ENCODE peak calls at places on chromosomes 6 and 20, in seven cellular contexts. One of them, this sample, is unnamed.

GRCh38 chr20:31608256-31608980 is 3.3 kb downstream of the ID1 start:
- DNase-seq in cardiac muscle cell: peak
- DNase-seq in OCI-LY7: no peak
- DNase-seq in AG09319: no peak
- DNase-seq in progenitor cell of endocrine pancreas: peak
- DNase-seq in neural crest cell: no peak
- DNase-seq in HFF-Myc: no peak
- DNase-seq in this sample: peak

GRCh38 chr6:139027620-139028182 is 844 bp upstream of the ABRACL start:
- DNase-seq in progenitor cell of endocrine pancreas: no peak
- DNase-seq in cardiac muscle cell: peak
- DNase-seq in OCI-LY7: no peak
- DNase-seq in neural crest cell: no peak
- DNase-seq in AG09319: no peak
- DNase-seq in HFF-Myc: no peak
- DNase-seq in this sample: no peak

GRCh38 chr20:51492167-51493092 is 50.1 kb downstream of the NFATC2 start:
- DNase-seq in OCI-LY7: no peak
- DNase-seq in neural crest cell: no peak
- DNase-seq in progenitor cell of endocrine pancreas: peak
- DNase-seq in AG09319: no peak
- DNase-seq in HFF-Myc: no peak
- DNase-seq in cardiac muscle cell: peak
- DNase-seq in this sample: peak

GRCh38 chr6:51139841-51140462 is 321.3 kb downstream of the TFAP2B start:
- DNase-seq in HFF-Myc: no peak
- DNase-seq in neural crest cell: no peak
- DNase-seq in progenitor cell of endocrine pancreas: no peak
- DNase-seq in AG09319: no peak
- DNase-seq in OCI-LY7: no peak
- DNase-seq in cardiac muscle cell: no peak
- DNase-seq in this sample: no peak

GRCh38 chr6:163960128-163960527 is 545.6 kb downstream of the QKI start:
- DNase-seq in neural crest cell: no peak
- DNase-seq in AG09319: no peak
- DNase-seq in progenitor cell of endocrine pancreas: no peak
- DNase-seq in HFF-Myc: no peak
- DNase-seq in OCI-LY7: no peak
- DNase-seq in cardiac muscle cell: no peak
- DNase-seq in this sample: no peak

GRCh38 chr6:147150303-147150702 is 53.9 kb upstream of the STXBP5 start:
- DNase-seq in HFF-Myc: no peak
- DNase-seq in OCI-LY7: no peak
- DNase-seq in AG09319: no peak
- DNase-seq in cardiac muscle cell: no peak
- DNase-seq in progenitor cell of endocrine pancreas: no peak
- DNase-seq in neural crest cell: no peak
- DNase-seq in this sample: no peak

GRCh38 chr6:142275146-142276006 is 26.4 kb upstream of the ADGRG6 start:
- DNase-seq in HFF-Myc: no peak
- DNase-seq in AG09319: no peak
- DNase-seq in progenitor cell of endocrine pancreas: no peak
- DNase-seq in neural crest cell: no peak
- DNase-seq in cardiac muscle cell: peak
- DNase-seq in OCI-LY7: no peak
- DNase-seq in this sample: no peak

GRCh38 chr20:32474967-32475819 is 109.9 kb downstream of the NOL4L start:
- DNase-seq in AG09319: peak
- DNase-seq in cardiac muscle cell: peak
- DNase-seq in neural crest cell: peak
- DNase-seq in progenitor cell of endocrine pancreas: peak
- DNase-seq in HFF-Myc: peak
- DNase-seq in OCI-LY7: no peak
- DNase-seq in this sample: peak

GRCh38 chr20:47489448-47489872 is 12.2 kb upstream of the NCOA3 start:
- DNase-seq in OCI-LY7: peak
- DNase-seq in progenitor cell of endocrine pancreas: no peak
- DNase-seq in AG09319: no peak
- DNase-seq in HFF-Myc: no peak
- DNase-seq in neural crest cell: no peak
- DNase-seq in cardiac muscle cell: no peak
- DNase-seq in this sample: no peak

GRCh38 chr6:37273697-37274096 is 15.8 kb upstream of the TMEM217 start:
- DNase-seq in progenitor cell of endocrine pancreas: no peak
- DNase-seq in cardiac muscle cell: no peak
- DNase-seq in OCI-LY7: no peak
- DNase-seq in HFF-Myc: no peak
- DNase-seq in neural crest cell: no peak
- DNase-seq in AG09319: no peak
- DNase-seq in this sample: no peak

GRCh38 chr6:13666194-13667105 is 45.2 kb downstream of the RANBP9 start:
- DNase-seq in cardiac muscle cell: no peak
- DNase-seq in HFF-Myc: no peak
- DNase-seq in progenitor cell of endocrine pancreas: no peak
- DNase-seq in AG09319: no peak
- DNase-seq in neural crest cell: no peak
- DNase-seq in OCI-LY7: no peak
- DNase-seq in this sample: no peak

GRCh38 chr6:100304575-100304974 is 160.1 kb downstream of the SIM1 start:
- DNase-seq in HFF-Myc: no peak
- DNase-seq in AG09319: no peak
- DNase-seq in neural crest cell: no peak
- DNase-seq in cardiac muscle cell: peak
- DNase-seq in OCI-LY7: no peak
- DNase-seq in progenitor cell of endocrine pancreas: no peak
- DNase-seq in this sample: no peak

GRCh38 chr20:53707341-53708102 is 113.9 kb upstream of the ZNF217 start:
- DNase-seq in AG09319: no peak
- DNase-seq in neural crest cell: no peak
- DNase-seq in cardiac muscle cell: no peak
- DNase-seq in OCI-LY7: peak
- DNase-seq in HFF-Myc: no peak
- DNase-seq in progenitor cell of endocrine pancreas: no peak
- DNase-seq in this sample: no peak

GRCh38 chr20:47392015-47392720 is 35.7 kb upstream of the ZMYND8 start:
- DNase-seq in OCI-LY7: peak
- DNase-seq in AG09319: peak
- DNase-seq in progenitor cell of endocrine pancreas: no peak
- DNase-seq in HFF-Myc: peak
- DNase-seq in cardiac muscle cell: peak
- DNase-seq in neural crest cell: no peak
- DNase-seq in this sample: no peak

GRCh38 chr6:157712585-157713295 is 110.3 kb upstream of the SNX9 start:
- DNase-seq in cardiac muscle cell: no peak
- DNase-seq in HFF-Myc: no peak
- DNase-seq in AG09319: no peak
- DNase-seq in progenitor cell of endocrine pancreas: no peak
- DNase-seq in neural crest cell: no peak
- DNase-seq in OCI-LY7: no peak
- DNase-seq in this sample: no peak

GRCh38 chr20:51121901-51122412 is 99.0 kb upstream of the KCNG1 start:
- DNase-seq in OCI-LY7: no peak
- DNase-seq in neural crest cell: no peak
- DNase-seq in AG09319: no peak
- DNase-seq in progenitor cell of endocrine pancreas: no peak
- DNase-seq in HFF-Myc: no peak
- DNase-seq in cardiac muscle cell: no peak
- DNase-seq in this sample: no peak

GRCh38 chr6:159438106-159438505 is 254.9 kb downstream of the SOD2 start:
- DNase-seq in AG09319: no peak
- DNase-seq in HFF-Myc: no peak
- DNase-seq in progenitor cell of endocrine pancreas: no peak
- DNase-seq in neural crest cell: no peak
- DNase-seq in cardiac muscle cell: no peak
- DNase-seq in OCI-LY7: peak
- DNase-seq in this sample: no peak

GRCh38 chr20:19300395-19300794 is 88.0 kb downstream of the SLC24A3 start:
- DNase-seq in HFF-Myc: no peak
- DNase-seq in AG09319: no peak
- DNase-seq in neural crest cell: no peak
- DNase-seq in progenitor cell of endocrine pancreas: no peak
- DNase-seq in OCI-LY7: no peak
- DNase-seq in cardiac muscle cell: no peak
- DNase-seq in this sample: no peak

GRCh38 chr6:14123331-14124105 is 5.9 kb downstream of the CD83 start:
- DNase-seq in progenitor cell of endocrine pancreas: no peak
- DNase-seq in cardiac muscle cell: no peak
- DNase-seq in AG09319: no peak
- DNase-seq in OCI-LY7: no peak
- DNase-seq in HFF-Myc: no peak
- DNase-seq in neural crest cell: no peak
- DNase-seq in this sample: no peak

GRCh38 chr20:38894091-38894847 is 31.9 kb upstream of the FAM83D start:
- DNase-seq in HFF-Myc: peak
- DNase-seq in neural crest cell: no peak
- DNase-seq in OCI-LY7: no peak
- DNase-seq in AG09319: no peak
- DNase-seq in cardiac muscle cell: peak
- DNase-seq in progenitor cell of endocrine pancreas: no peak
- DNase-seq in this sample: no peak

GRCh38 chr20:54061106-54061881 is 9.1 kb downstream of the BCAS1 start:
- DNase-seq in OCI-LY7: no peak
- DNase-seq in neural crest cell: no peak
- DNase-seq in cardiac muscle cell: peak
- DNase-seq in progenitor cell of endocrine pancreas: no peak
- DNase-seq in HFF-Myc: no peak
- DNase-seq in AG09319: no peak
- DNase-seq in this sample: no peak

DNA sequence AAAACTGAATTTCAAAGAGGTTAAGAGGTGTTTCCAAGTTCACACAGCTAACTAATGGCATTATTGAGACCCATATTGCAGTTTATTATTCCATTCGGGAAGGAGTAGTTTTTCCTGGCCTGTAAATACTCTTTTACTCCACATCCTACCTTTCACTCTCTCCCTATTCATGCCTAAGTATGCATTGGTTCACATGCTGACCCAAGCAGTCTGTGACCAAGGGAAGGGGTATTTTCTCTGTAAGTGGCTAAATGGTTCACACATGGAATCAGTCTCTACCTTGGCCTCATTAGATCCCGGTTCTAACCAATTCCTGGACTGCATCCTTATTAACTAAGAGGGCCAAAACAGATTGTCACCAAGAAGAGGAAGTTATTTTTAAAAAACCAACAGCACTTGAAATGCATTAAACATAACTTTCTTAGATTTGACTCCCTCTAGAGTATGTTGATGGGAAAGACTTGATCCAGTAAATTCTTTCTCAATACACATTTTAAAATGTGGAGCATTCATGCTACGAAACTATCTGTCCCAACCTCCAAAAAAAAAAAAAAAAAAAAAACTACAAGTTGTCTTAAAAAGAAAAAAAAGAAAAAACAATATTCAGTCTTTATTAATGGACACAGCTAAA is 17.8 kb upstream of the RSPO3 start:
- DNase-seq in AG09319: no peak
- DNase-seq in neural crest cell: no peak
- DNase-seq in cardiac muscle cell: peak
- DNase-seq in HFF-Myc: no peak
- DNase-seq in progenitor cell of endocrine pancreas: no peak
- DNase-seq in OCI-LY7: no peak
- DNase-seq in this sample: no peak
- TF ChIP-seq CTCF in AG09319: peak
- TF ChIP-seq CTCF in neural crest cell: peak
- TF ChIP-seq CTCF in cardiac muscle cell: peak
- TF ChIP-seq CTCF in HFF-Myc: no peak
- TF ChIP-seq CTCF in progenitor cell of endocrine pancreas: peak
- TF ChIP-seq CTCF in OCI-LY7: peak
- TF ChIP-seq CTCF in this sample: peak

DNA sequence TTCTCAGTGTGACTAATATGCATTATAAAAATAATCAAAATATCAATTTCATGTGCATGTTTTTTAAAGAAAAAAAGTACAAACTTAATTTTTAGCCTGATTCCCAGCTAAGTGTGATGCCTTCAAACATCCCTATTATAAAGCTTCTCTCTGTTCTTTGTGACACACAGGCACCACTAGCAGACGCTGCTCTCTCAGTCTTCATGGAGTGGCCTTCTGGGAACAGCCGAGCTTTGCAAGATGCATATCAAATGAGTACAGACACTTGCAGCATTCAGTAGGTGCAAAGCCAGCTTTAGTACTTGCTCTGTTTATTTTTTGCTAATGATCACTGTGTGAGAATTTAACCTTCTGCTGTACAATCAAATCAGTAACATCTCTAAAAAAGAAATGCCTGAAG is 340.0 kb downstream of the ADGRB3 start:
- DNase-seq in progenitor cell of endocrine pancreas: no peak
- DNase-seq in cardiac muscle cell: peak
- DNase-seq in neural crest cell: peak
- DNase-seq in HFF-Myc: no peak
- DNase-seq in AG09319: no peak
- DNase-seq in OCI-LY7: no peak
- DNase-seq in this sample: no peak
- TF ChIP-seq CTCF in progenitor cell of endocrine pancreas: no peak
- TF ChIP-seq CTCF in cardiac muscle cell: no peak
- TF ChIP-seq CTCF in neural crest cell: peak
- TF ChIP-seq CTCF in HFF-Myc: no peak
- TF ChIP-seq CTCF in AG09319: no peak
- TF ChIP-seq CTCF in OCI-LY7: peak
- TF ChIP-seq CTCF in this sample: no peak

GRCh38 chr6:7974932-7975763 is 64.6 kb upstream of the TXNDC5 start:
- DNase-seq in cardiac muscle cell: peak
- DNase-seq in OCI-LY7: no peak
- DNase-seq in progenitor cell of endocrine pancreas: no peak
- DNase-seq in HFF-Myc: peak
- DNase-seq in AG09319: no peak
- DNase-seq in neural crest cell: no peak
- DNase-seq in this sample: no peak
- TF ChIP-seq CTCF in cardiac muscle cell: no peak
- TF ChIP-seq CTCF in OCI-LY7: no peak
- TF ChIP-seq CTCF in progenitor cell of endocrine pancreas: no peak
- TF ChIP-seq CTCF in HFF-Myc: no peak
- TF ChIP-seq CTCF in AG09319: no peak
- TF ChIP-seq CTCF in neural crest cell: no peak
- TF ChIP-seq CTCF in this sample: no peak

GRCh38 chr20:18299364-18299763 is 11.0 kb downstream of the ZNF133 start:
- DNase-seq in progenitor cell of endocrine pancreas: no peak
- DNase-seq in OCI-LY7: no peak
- DNase-seq in neural crest cell: no peak
- DNase-seq in AG09319: no peak
- DNase-seq in cardiac muscle cell: no peak
- DNase-seq in HFF-Myc: no peak
- DNase-seq in this sample: no peak
- TF ChIP-seq CTCF in progenitor cell of endocrine pancreas: no peak
- TF ChIP-seq CTCF in OCI-LY7: no peak
- TF ChIP-seq CTCF in neural crest cell: no peak
- TF ChIP-seq CTCF in AG09319: no peak
- TF ChIP-seq CTCF in cardiac muscle cell: no peak
- TF ChIP-seq CTCF in HFF-Myc: no peak
- TF ChIP-seq CTCF in this sample: no peak